ENCODE peak calls at places on chromosomes 4 and X, in six cellular contexts. P, U, F, X, B and L are unnamed samples.
A peak's percentile ranks its signal among the peaks of the same experiment; 100 is the strongest.

GRCh38 chr4:94479358-94480141 is 27.8 kb downstream of the PDLIM5 start:
- DNase-seq in B (no peak), U (no peak), P (no peak), X (no peak), F (no peak), L (no peak)

GRCh38 chrX:17078031-17078730 is 131.7 kb downstream of the REPS2 start:
- DNase-seq in B (no peak), F (no peak), U (no peak), P (no peak), X (peak; percentile 26), L (no peak)

GRCh38 chr4:2767046-2767704 is 11.0 kb upstream of the TNIP2 start:
- DNase-seq in P (no peak), F (no peak), X (no peak), B (no peak), U (no peak), L (no peak)

GRCh38 chrX:77446029-77446585 is 1.1 kb upstream of the FGF16 start:
- DNase-seq in B (no peak), F (peak; percentile 64), X (peak; percentile 86), U (no peak), P (no peak), L (no peak)

GRCh38 chrX:66728818-66729271 is 90.0 kb upstream of the EDA2R start:
- DNase-seq in P (peak; percentile 72), F (peak; percentile 49), U (peak; percentile 30), B (peak; percentile 6), X (peak; percentile 39), L (peak; percentile 60)

GRCh38 chr4:95044204-95044848 is 286.6 kb downstream of the BMPR1B start:
- DNase-seq in B (no peak), U (no peak), P (no peak), X (no peak), F (no peak), L (no peak)

GRCh38 chr4:185383451-185383850 is 12.3 kb downstream of the LRP2BP start:
- DNase-seq in B (no peak), U (no peak), F (no peak), X (no peak), P (no peak), L (no peak)

GRCh38 chrX:113001836-113002235 is 161.2 kb upstream of the AMOT start:
- DNase-seq in X (no peak), U (no peak), F (no peak), B (no peak), P (no peak), L (no peak)

GRCh38 chr4:130197946-130198345 is 1102.0 kb downstream of the C4orf33 start:
- DNase-seq in X (no peak), F (no peak), P (no peak), B (no peak), U (no peak), L (no peak)

GRCh38 chrX:7346021-7346420 is 198.1 kb upstream of the PUDP start:
- DNase-seq in F (no peak), U (no peak), P (no peak), B (no peak), X (no peak), L (no peak)

GRCh38 chr4:169311643-169312365 is 41.0 kb upstream of the SH3RF1 start:
- DNase-seq in F (peak; percentile 30), P (peak; percentile 46), X (peak; percentile 57), B (peak; percentile 73), U (peak; percentile 36), L (peak; percentile 55)

GRCh38 chrX:444305-444704 is 57.6 kb upstream of the PPP2R3B start:
- DNase-seq in B (no peak), F (no peak), X (no peak), P (no peak), U (no peak), L (no peak)

GRCh38 chr4:181650033-181650825 is 593.0 kb upstream of the TENM3 start:
- DNase-seq in U (no peak), B (no peak), F (no peak), X (no peak), P (no peak), L (no peak)

GRCh38 chrX:15911729-15912550 is 57.3 kb upstream of the AP1S2 start:
- DNase-seq in B (no peak), U (no peak), F (no peak), X (no peak), P (peak; percentile 3), L (no peak)

GRCh38 chr4:148007303-148007702 is 275.4 kb downstream of the ARHGAP10 start:
- DNase-seq in P (peak; percentile 24), F (no peak), B (no peak), U (peak; percentile 66), X (peak; percentile 87), L (no peak)

GRCh38 chr4:71595576-71596108 is 188.2 kb downstream of the GC start:
- DNase-seq in U (no peak), X (no peak), F (no peak), P (no peak), B (no peak), L (no peak)

GRCh38 chrX:115616943-115617563 is 56.1 kb downstream of the PLS3 start:
- DNase-seq in X (peak; percentile 49), F (no peak), B (no peak), P (no peak), U (peak; percentile 38), L (peak; percentile 5)

GRCh38 chr4:76012388-76012801 is 5.1 kb upstream of the CXCL9 start:
- DNase-seq in X (peak; percentile 28), U (no peak), P (no peak), B (no peak), F (no peak), L (no peak)

DNA sequence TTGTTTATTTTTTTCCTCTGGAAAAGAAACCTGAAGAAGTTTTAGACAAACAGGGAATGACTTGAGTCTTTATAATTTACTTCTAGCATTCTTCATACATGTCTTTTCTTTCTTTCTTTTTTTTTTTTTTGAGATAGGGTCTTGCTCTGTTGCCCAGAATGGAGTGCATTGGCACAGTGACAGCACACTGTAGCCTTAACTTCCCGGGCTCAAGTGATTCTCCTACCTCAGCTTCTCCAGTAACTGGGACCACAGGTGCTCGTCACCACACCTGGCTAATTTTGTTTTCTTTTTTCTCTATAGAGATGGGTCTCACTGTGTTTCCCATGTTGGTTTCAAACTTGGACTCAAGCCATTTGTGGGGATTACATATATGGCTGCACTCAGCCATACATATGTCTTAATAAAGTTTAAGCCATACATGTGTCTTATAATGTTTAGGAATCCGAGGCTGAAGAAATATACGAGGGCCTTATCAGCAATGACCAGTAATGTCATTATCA is 71.8 kb downstream of the RAPGEF2 start:
- DNase-seq in U (no peak), F (no peak), P (no peak), B (no peak), X (no peak), L (no peak)
- TF ChIP-seq JUN in U (no peak), F (no peak), P (no peak), B (no peak), X (no peak), L (no peak)

GRCh38 chr4:30056016-30056415 is 664.2 kb upstream of the PCDH7 start:
- DNase-seq in F (no peak), P (no peak), U (no peak), B (no peak), X (no peak), L (no peak)
- TF ChIP-seq JUN in F (no peak), P (no peak), U (no peak), B (no peak), X (no peak), L (no peak)

GRCh38 chr4:124945422-124945821 is 232.9 kb upstream of the ANKRD50 start:
- DNase-seq in B (no peak), F (no peak), X (peak; percentile 32), P (no peak), U (no peak), L (no peak)
- TF ChIP-seq JUN in B (no peak), F (no peak), X (no peak), P (no peak), U (no peak), L (no peak)

DNA sequence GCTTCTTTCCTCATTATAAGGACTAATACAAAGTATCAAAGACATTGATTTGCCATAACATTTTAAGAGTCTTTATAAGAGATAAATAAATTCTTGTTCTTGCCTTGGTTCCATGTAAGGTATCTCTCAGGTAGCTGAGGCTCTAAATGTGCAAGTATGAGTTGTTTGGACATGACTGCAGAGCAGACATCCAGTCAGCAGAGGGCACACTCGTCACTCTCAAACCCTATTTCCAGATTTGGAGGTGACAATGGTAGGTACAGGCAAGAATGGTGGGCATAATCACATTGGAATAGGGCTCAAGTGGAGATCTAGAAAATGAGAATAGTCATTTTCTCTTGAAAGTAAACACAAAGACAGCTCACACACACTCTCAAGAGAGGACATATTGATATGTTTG is 133.3 kb upstream of the ZIC3 start:
- DNase-seq in P (peak; percentile 24), B (peak; percentile 0), F (peak; percentile 52), X (no peak), U (no peak), L (no peak)
- TF ChIP-seq JUN in P (no peak), B (no peak), F (no peak), X (no peak), U (no peak), L (no peak)

DNA sequence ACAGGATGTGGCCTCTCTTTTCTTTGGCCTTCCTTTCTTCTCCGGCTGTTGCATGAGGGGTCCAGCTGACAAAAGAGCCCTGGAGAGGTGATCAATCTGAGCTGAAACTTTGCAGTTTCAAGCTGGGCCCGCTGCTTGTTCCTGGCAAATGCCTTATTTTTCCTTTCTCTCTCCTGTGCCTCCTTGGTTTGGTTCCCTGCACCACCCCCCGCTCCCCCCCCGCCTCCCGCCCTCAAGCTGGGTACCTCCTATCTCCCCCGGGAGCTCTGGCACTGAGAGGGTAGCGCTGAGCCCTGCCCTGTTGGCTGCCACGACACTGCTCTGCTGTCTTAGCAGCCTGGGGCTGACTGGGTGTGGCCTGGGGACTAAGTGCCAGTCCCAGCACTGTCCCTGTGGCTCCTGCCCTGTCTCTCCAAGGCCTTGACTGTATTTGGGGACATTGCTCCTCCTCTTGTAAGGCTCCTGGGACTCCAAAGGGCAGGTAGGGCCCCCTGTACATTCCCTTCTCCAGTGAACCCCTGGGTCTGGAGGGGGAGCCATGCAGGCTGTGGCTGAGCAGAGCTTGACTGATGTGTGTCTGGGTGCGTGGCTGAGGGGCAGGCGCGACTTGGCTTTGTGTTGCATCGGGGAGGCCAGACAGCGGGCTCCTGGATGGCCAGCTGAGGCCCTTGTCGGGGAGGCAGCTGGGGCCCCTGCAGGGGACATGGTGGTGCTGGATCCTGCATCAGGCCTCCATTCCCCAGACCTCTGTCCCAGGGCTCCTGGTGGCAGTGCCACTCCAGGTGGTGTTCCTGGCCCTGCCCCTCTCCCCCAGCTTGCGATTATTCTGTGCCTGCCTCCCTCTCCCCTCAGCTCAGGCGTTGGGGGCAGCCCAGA is 1.1 kb downstream of the PLXNA3 start:
- DNase-seq in X (no peak), U (no peak), F (no peak), B (no peak), P (no peak), L (no peak)
- TF ChIP-seq JUN in X (no peak), U (no peak), F (no peak), B (no peak), P (no peak), L (no peak)